ENCODE peak calls at places on chromosomes 2 and 18, in five cellular contexts. I is activated CD4-positive, alpha-beta T cell treated with anti-CD3 and anti-CD28 coated beads, Interleukin-2, amount 50 U/mL, for 1 hour; S is left lobe of liver; D is EL; E is activated CD8-positive, alpha-beta memory T cell treated with anti-CD3 and anti-CD28 coated beads for 4 hours. C is an unnamed sample.

GRCh38 chr2:56207760-56208159 is 24.0 kb downstream of the CCDC85A start:
- DNase-seq in I (no peak), S (no peak), D (no peak), E (no peak), C (no peak)

GRCh38 chr2:85132834-85133637 is at the start of gene TCF7L1:
- DNase-seq in I (peak; percentile 14), S (peak; percentile 85), D (peak; percentile 83), E (no peak), C (no peak)

GRCh38 chr2:230225486-230225885 is at the start of gene SP140:
- DNase-seq in I (peak; percentile 77), S (peak; percentile 47), D (no peak), E (peak; percentile 75), C (peak; percentile 80)

GRCh38 chr2:173359231-173359630 is 4.6 kb downstream of the CDCA7 start:
- DNase-seq in I (no peak), S (no peak), D (peak; percentile 13), E (no peak), C (no peak)

GRCh38 chr18:7577706-7578105 is 10.6 kb downstream of the PTPRM start:
- DNase-seq in I (no peak), S (no peak), D (peak; percentile 96), E (no peak), C (no peak)

GRCh38 chr2:73970850-73971471 is 13.7 kb upstream of the TET3 start:
- DNase-seq in I (peak; percentile 44), S (peak; percentile 65), D (no peak), E (no peak), C (peak; percentile 65)

GRCh38 chr2:174781996-174782395 is 17.7 kb upstream of the CHRNA1 start:
- DNase-seq in I (no peak), S (no peak), D (no peak), E (no peak), C (no peak)

GRCh38 chr18:63107171-63107850 is 212.3 kb downstream of the BCL2 start:
- DNase-seq in I (no peak), S (no peak), D (no peak), E (no peak), C (no peak)

GRCh38 chr2:53403836-53404413 is 363.7 kb upstream of the CHAC2 start:
- DNase-seq in I (no peak), S (no peak), D (peak; percentile 84), E (no peak), C (no peak)

GRCh38 chr2:117785740-117786139 is 28.8 kb upstream of the DDX18 start:
- DNase-seq in I (peak; percentile 1), S (no peak), D (peak; percentile 49), E (no peak), C (no peak)

GRCh38 chr2:234788841-234789240 is 163.0 kb upstream of the SH3BP4 start:
- DNase-seq in I (no peak), S (no peak), D (no peak), E (no peak), C (no peak)

GRCh38 chr18:76709659-76710645 is 112.4 kb upstream of the ZNF236 start:
- DNase-seq in I (peak; percentile 53), S (peak; percentile 61), D (peak; percentile 66), E (peak; percentile 17), C (peak; percentile 48)

GRCh38 chr2:237055386-237056095 is 30.1 kb upstream of the COPS8 start:
- DNase-seq in I (no peak), S (no peak), D (no peak), E (no peak), C (no peak)

GRCh38 chr2:152336854-152337510 is 2.0 kb downstream of the FMNL2 start:
- DNase-seq in I (no peak), S (no peak), D (peak; percentile 36), E (no peak), C (no peak)

GRCh38 chr2:234869164-234869563 is 82.7 kb upstream of the SH3BP4 start:
- DNase-seq in I (no peak), S (no peak), D (no peak), E (no peak), C (no peak)

GRCh38 chr2:216115224-216115582 is 6.1 kb downstream of the XRCC5 start:
- DNase-seq in I (no peak), S (no peak), D (no peak), E (no peak), C (no peak)

GRCh38 chr18:59460060-59460395 is 101.0 kb upstream of the LMAN1 start:
- DNase-seq in I (no peak), S (no peak), D (no peak), E (no peak), C (no peak)

GRCh38 chr2:217944923-217945322 is 57.9 kb downstream of the TNS1 start:
- DNase-seq in I (no peak), S (no peak), D (no peak), E (no peak), C (no peak)

GRCh38 chr18:8943900-8944870 is 158.3 kb upstream of the NDUFV2 start:
- DNase-seq in I (no peak), S (no peak), D (peak; percentile 88), E (no peak), C (no peak)

GRCh38 chr2:201466050-201466660 is 14.6 kb downstream of the STRADB start:
- DNase-seq in I (no peak), S (no peak), D (peak; percentile 75), E (no peak), C (no peak)

GRCh38 chr2:60091311-60091710 is 462.1 kb downstream of the BCL11A start:
- DNase-seq in I (no peak), S (no peak), D (no peak), E (no peak), C (no peak)

GRCh38 chr2:133044556-133044955 is 374.6 kb upstream of the LYPD1 start:
- DNase-seq in I (no peak), S (no peak), D (no peak), E (no peak), C (no peak)

GRCh38 chr2:10762651-10763460 is 41.4 kb downstream of the ATP6V1C2 start:
- DNase-seq in I (no peak), S (no peak), D (peak; percentile 38), E (no peak), C (no peak)

GRCh38 chr2:216015722-216016464 is 2.5 kb upstream of the MREG start:
- DNase-seq in I (peak; percentile 13), S (no peak), D (no peak), E (peak; percentile 13), C (peak; percentile 32)

GRCh38 chr2:99867690-99868089 is 274.7 kb downstream of the AFF3 start:
- DNase-seq in I (no peak), S (no peak), D (peak; percentile 88), E (no peak), C (no peak)

GRCh38 chr2:220259656-220260055 is 632.2 kb downstream of the SLC4A3 start:
- DNase-seq in I (no peak), S (no peak), D (no peak), E (no peak), C (no peak)

GRCh38 chr2:127771756-127772155 is 39.2 kb downstream of the WDR33 start:
- DNase-seq in I (no peak), S (no peak), D (peak; percentile 77), E (no peak), C (no peak)

GRCh38 chr2:27891063-27891819 is 712 bp downstream of the BABAM2 start:
- DNase-seq in I (peak; percentile 96), S (peak; percentile 71), D (peak; percentile 68), E (peak; percentile 88), C (peak; percentile 95)

GRCh38 chr18:23721711-23722479 is 32.6 kb downstream of the LAMA3 start:
- DNase-seq in I (no peak), S (no peak), D (no peak), E (no peak), C (no peak)

GRCh38 chr2:232365621-232366321 is 12.8 kb upstream of the ALPP start:
- DNase-seq in I (no peak), S (peak; percentile 35), D (peak; percentile 78), E (no peak), C (no peak)

C was measured in T-cell.